ENCODE peak calls at places on chromosome 4, in seven cellular contexts. R is GM13976; K is NCI-H69; I is AG20443; V is stimulated activated CD8-positive, alpha-beta memory T cell treated with anti-CD3 and anti-CD28 coated beads, Interleukin-4, amount 100 ng/mL, for 24 hours; W is coronary artery; F is SHP77. P is an unnamed sample.

GRCh38 chr4:114223580-114223979 is 244.1 kb upstream of the ARSJ start:
- DNase-seq in F (no peak), W (no peak), R (no peak), K (no peak), V (no peak), I (no peak), P (no peak)

GRCh38 chr4:152892985-152893384 is 43.1 kb upstream of the FHDC1 start:
- DNase-seq in K (no peak), F (no peak), I (no peak), R (no peak), V (no peak), W (no peak), P (no peak)

GRCh38 chr4:118348886-118349285 is 3.9 kb downstream of the PRSS12 start:
- DNase-seq in W (no peak), F (no peak), R (no peak), I (no peak), V (no peak), K (peak), P (no peak)

GRCh38 chr4:171017596-171017995 is 795.6 kb upstream of the GALNTL6 start:
- DNase-seq in W (no peak), K (no peak), I (no peak), R (no peak), V (no peak), F (no peak), P (no peak)

GRCh38 chr4:24805036-24805435 is 9.7 kb downstream of the SOD3 start:
- DNase-seq in F (no peak), W (no peak), V (no peak), I (no peak), R (no peak), K (peak), P (no peak)

GRCh38 chr4:3481783-3482397 is 18.8 kb downstream of the DOK7 start:
- DNase-seq in V (no peak), W (no peak), K (peak), I (no peak), F (no peak), R (no peak), P (no peak)

GRCh38 chr4:6109842-6110560 is 90.3 kb downstream of the JAKMIP1 start:
- DNase-seq in I (no peak), R (no peak), W (peak), K (peak), F (no peak), V (no peak), P (no peak)

GRCh38 chr4:89245459-89245858 is 62.1 kb downstream of the GPRIN3 start:
- DNase-seq in F (peak), W (no peak), R (no peak), I (no peak), K (peak), V (no peak), P (no peak)

GRCh38 chr4:71052716-71053115 is 59.3 kb downstream of the DCK start:
- DNase-seq in I (no peak), W (no peak), K (no peak), V (no peak), R (no peak), F (no peak), P (no peak)

GRCh38 chr4:157978680-157979361 is 194.0 kb downstream of the GASK1B start:
- DNase-seq in R (peak), V (peak), W (peak), I (peak), K (peak), F (peak), P (peak)

GRCh38 chr4:40446785-40447184 is 111.7 kb downstream of the CHRNA9 start:
- DNase-seq in F (no peak), K (peak), I (no peak), W (no peak), R (no peak), V (no peak), P (no peak)

GRCh38 chr4:95660719-95661118 is 111.9 kb upstream of the UNC5C start:
- DNase-seq in I (no peak), K (no peak), R (no peak), W (no peak), V (no peak), F (no peak), P (no peak)

GRCh38 chr4:122652379-122652778 is 31.5 kb upstream of the IL21 start:
- DNase-seq in V (peak), I (peak), W (no peak), K (peak), R (peak), F (no peak), P (peak)

GRCh38 chr4:6724461-6725111 is 8.6 kb downstream of the BLOC1S4 start:
- DNase-seq in R (no peak), I (peak), F (no peak), V (no peak), K (no peak), W (no peak), P (no peak)

GRCh38 chr4:8278009-8278395 is 8.4 kb downstream of the HTRA3 start:
- DNase-seq in K (peak), R (no peak), V (no peak), W (no peak), I (no peak), F (no peak), P (no peak)

GRCh38 chr4:105184316-105184988 is 37.8 kb downstream of the TET2 start:
- DNase-seq in R (no peak), W (no peak), V (no peak), K (peak), F (no peak), I (no peak), P (no peak)

P was measured in germinal center.